ENCODE peak calls at places on chromosomes 3 and 15, in seven cellular contexts. Q is upper lobe of left lung, R is right cardiac atrium, W is foreskin keratinocyte, L is HCT116, C is A549, G is heart left ventricle. X is an unnamed sample.

GRCh38 chr3:33642806-33643205 is 75.2 kb downstream of the CLASP2 start:
- ATAC-seq in G (no peak), W (no peak), C (no peak), Q (no peak), R (no peak), L (no peak), X (no peak)

GRCh38 chr3:13598926-13599886 is 50.3 kb downstream of the FBLN2 start:
- ATAC-seq in C (peak; percentile 45), G (peak; percentile 34), R (peak; percentile 32), Q (peak; percentile 36), L (no peak), W (peak; percentile 4), X (no peak)

GRCh38 chr3:28743843-28744242 is 395.2 kb upstream of the AZI2 start:
- ATAC-seq in G (peak; percentile 22), R (no peak), W (no peak), L (no peak), Q (no peak), C (no peak), X (no peak)

GRCh38 chr3:12737853-12738252 is 21.2 kb downstream of the TMEM40 start:
- ATAC-seq in L (no peak), Q (no peak), W (no peak), C (no peak), G (no peak), R (no peak), X (no peak)

GRCh38 chr3:132203889-132204596 is 113.2 kb upstream of the ACP3 start:
- ATAC-seq in Q (no peak), L (no peak), R (no peak), C (no peak), W (no peak), G (no peak), X (no peak)

GRCh38 chr15:65305144-65305758 is 774 bp downstream of the RNU5B-1 start:
- ATAC-seq in Q (peak; percentile 35), W (peak; percentile 79), L (peak; percentile 65), C (peak; percentile 69), R (peak; percentile 15), G (peak; percentile 8), X (no peak)

GRCh38 chr3:33831053-33831452 is 32.6 kb downstream of the PDCD6IP start:
- ATAC-seq in L (no peak), G (no peak), Q (no peak), C (no peak), W (peak; percentile 72), R (no peak), X (no peak)

GRCh38 chr3:179921500-179921899 is 115.2 kb downstream of the PEX5L start:
- ATAC-seq in C (no peak), G (no peak), R (no peak), W (no peak), L (no peak), Q (no peak), X (no peak)

GRCh38 chr3:128933213-128933921 is 53.9 kb downstream of the ACAD9 start:
- ATAC-seq in R (no peak), L (peak; percentile 14), Q (peak; percentile 36), C (peak; percentile 44), W (no peak), G (no peak), X (no peak)

GRCh38 chr3:17300441-17300840 is 415.7 kb downstream of the PLCL2 start:
- ATAC-seq in C (no peak), Q (no peak), L (no peak), G (no peak), W (no peak), R (no peak), X (no peak)

GRCh38 chr3:147423601-147424324 is 14.6 kb downstream of the ZIC1 start:
- ATAC-seq in Q (no peak), L (no peak), C (no peak), W (no peak), G (no peak), R (no peak), X (peak; percentile 7)

GRCh38 chr3:31453430-31453829 is 79.3 kb upstream of the STT3B start:
- ATAC-seq in G (no peak), C (no peak), W (no peak), L (no peak), R (no peak), Q (peak; percentile 55), X (no peak)

GRCh38 chr3:195756935-195757302 is 36.1 kb downstream of the MUC20 start:
- ATAC-seq in R (no peak), W (peak; percentile 20), G (no peak), C (no peak), L (peak; percentile 73), Q (no peak), X (no peak)

GRCh38 chr3:144431134-144431533 is 459.5 kb downstream of the DIPK2A start:
- ATAC-seq in C (no peak), W (no peak), L (no peak), Q (no peak), G (no peak), R (no peak), X (no peak)

GRCh38 chr3:192825657-192826200 is 91.9 kb downstream of the MB21D2 start:
- ATAC-seq in R (peak; percentile 45), C (peak; percentile 74), W (peak; percentile 59), L (peak; percentile 44), G (peak; percentile 66), Q (no peak), X (no peak)

GRCh38 chr3:190319660-190320059 is 2.6 kb downstream of the CLDN1 start:
- ATAC-seq in C (no peak), L (no peak), W (peak; percentile 87), Q (peak; percentile 13), R (no peak), G (no peak), X (no peak)

GRCh38 chr15:58212909-58213526 is 74.8 kb downstream of the AQP9 start:
- ATAC-seq in Q (peak; percentile 49), C (peak; percentile 97), W (peak; percentile 48), L (peak; percentile 85), R (peak; percentile 56), G (peak; percentile 75), X (no peak)

GRCh38 chr15:80551348-80551747 is 143.8 kb upstream of the ABHD17C start:
- ATAC-seq in G (no peak), C (no peak), R (no peak), L (no peak), W (no peak), Q (no peak), X (no peak)

GRCh38 chr3:155204851-155205250 is 88.6 kb downstream of the STRIT1 start:
- ATAC-seq in R (no peak), W (no peak), L (no peak), Q (no peak), G (no peak), C (no peak), X (no peak)

GRCh38 chr3:125219261-125219701 is 6.7 kb upstream of the SLC12A8 start:
- ATAC-seq in Q (peak; percentile 40), C (peak; percentile 40), R (no peak), G (no peak), W (peak; percentile 35), L (peak; percentile 36), X (no peak)

GRCh38 chr3:153215971-153216370 is 53.9 kb downstream of the RAP2B start:
- ATAC-seq in R (no peak), Q (no peak), G (no peak), L (no peak), C (no peak), W (no peak), X (no peak)

DNA sequence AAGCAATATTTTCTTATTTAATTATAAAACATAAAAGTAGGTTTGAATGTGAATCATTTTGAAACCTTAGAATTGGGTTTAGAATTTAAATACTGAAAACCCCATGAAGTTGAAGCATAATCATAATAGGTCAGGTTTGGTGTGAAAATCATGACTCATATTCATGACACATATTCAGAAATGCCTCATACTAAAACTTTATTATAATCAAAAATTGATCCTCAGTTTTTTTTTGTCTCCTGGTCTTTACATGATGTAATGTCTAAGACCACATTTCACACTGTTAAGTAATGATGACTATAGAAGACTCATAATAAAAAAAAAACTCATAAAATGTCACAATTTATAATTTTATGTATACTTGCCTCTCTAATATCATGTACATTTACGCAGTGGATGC is 190.4 kb downstream of the FOXP1 start:
- ATAC-seq in L (no peak), C (no peak), W (peak; percentile 56), Q (no peak), G (no peak), R (no peak), X (no peak)
- H3K4me1 ChIP-seq in L (no peaks in the 10 kb centered on the region), C (peaks cover 47% of the 10 kb centered on the region), W (no peaks in the 10 kb centered on the region), Q (peaks cover 47% of the 10 kb centered on the region), G (peaks cover 14% of the 10 kb centered on the region), R (peaks cover 7% of the 10 kb centered on the region), X (peaks cover 72% of the 10 kb centered on the region)

DNA sequence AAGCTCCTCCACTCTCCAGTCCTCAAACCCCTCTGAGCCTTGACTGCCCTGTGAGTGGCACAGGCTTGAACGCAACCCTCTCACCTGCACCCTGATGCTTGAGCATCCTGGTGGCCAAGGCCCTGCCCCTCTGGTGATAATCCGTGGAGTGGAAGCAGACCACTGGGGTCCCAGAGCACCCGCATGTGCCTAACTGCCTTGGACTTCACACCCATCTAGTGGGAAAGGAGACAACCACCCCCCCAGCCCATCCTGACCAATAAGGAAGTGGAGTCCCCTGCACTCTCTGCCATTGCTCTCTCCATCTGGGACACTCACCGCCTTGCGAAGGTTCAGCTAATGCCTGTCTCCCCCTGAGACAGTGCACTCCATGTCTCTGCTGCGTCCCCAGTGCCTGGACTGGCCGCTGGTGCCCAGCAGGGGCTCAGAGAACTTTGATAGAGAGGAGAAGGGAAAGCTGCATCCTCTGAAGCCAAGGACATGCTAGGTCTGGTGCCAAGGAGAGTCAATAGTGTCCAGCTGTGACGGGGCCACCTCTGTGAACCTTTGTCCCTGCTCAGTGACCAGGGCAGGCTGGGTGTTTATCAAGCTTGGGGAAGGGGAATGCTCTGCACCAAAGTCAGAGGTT is 3.4 kb downstream of the KLF15 start:
- ATAC-seq in W (no peak), L (no peak), R (no peak), G (no peak), C (no peak), Q (no peak), X (no peak)
- H3K4me1 ChIP-seq in W (no peaks in the 10 kb centered on the region), L (peaks cover 10% of the 10 kb centered on the region), R (peaks cover 21% of the 10 kb centered on the region), G (peaks cover 28% of the 10 kb centered on the region), C (no peaks in the 10 kb centered on the region), Q (peaks cover 80% of the 10 kb centered on the region), X (peaks cover 23% of the 10 kb centered on the region)

GRCh38 chr15:41790756-41791546 is 16.7 kb downstream of the MAPKBP1 start:
- ATAC-seq in W (peak; percentile 3), Q (peak; percentile 82), R (peak; percentile 70), C (peak; percentile 44), L (peak; percentile 81), G (peak; percentile 58), X (peak; percentile 37)
- H3K4me1 ChIP-seq in W (peaks cover 75% of the 10 kb centered on the region), Q (peaks cover 29% of the 10 kb centered on the region), R (peaks cover 17% of the 10 kb centered on the region), C (peaks cover 11% of the 10 kb centered on the region), L (peaks cover 20% of the 10 kb centered on the region), G (peaks cover 38% of the 10 kb centered on the region), X (peaks cover 75% of the 10 kb centered on the region)

DNA sequence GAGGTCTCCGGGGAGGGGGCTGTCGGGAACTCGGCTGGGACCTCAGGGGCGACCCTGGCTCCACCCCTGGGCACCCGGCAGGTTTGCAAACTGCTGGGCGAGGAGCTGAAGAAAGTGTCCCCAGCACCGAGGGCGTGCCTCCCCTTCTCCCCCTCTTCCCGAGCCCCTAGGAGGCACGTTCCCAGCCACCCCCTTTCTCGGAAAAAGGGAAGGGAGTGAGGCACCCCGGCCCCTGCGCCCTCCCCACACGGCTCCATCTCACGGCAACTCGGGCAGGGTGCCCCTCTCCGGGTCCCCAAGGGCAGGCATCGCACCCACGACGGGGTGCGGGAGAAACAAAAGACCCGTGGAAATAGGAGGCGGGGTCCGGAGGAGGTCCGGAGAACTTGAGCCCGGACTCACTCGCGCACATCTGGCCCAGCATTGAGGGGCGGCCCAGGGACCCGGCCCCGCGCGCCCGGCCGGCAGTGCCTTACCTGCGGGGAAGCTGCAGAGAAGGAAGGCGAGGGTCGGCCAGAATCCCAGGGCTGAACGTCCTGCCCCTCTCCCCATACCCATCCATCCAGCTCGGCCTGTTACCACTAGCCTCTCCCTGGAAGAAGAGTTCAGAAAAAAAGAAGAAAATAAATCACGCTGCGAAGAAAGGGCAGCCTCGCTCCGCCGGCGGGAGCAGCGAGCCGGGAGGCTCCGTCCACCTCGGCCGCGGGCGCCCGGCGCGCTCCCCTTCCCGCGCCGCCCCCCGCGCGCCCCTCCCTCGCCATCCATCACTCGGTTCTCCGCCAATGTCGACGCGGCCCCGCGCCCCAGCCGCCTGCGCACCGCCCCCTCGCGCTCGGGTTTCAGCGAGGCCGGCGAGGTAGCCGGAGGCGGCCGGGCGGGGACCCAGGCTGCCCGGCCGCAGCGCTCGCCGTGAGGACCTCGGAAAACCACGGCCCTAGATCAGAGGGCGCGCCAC is 16.3 kb downstream of the RGMA start:
- ATAC-seq in L (peak; percentile 93), W (peak; percentile 72), C (peak; percentile 85), Q (peak; percentile 73), R (peak; percentile 92), G (peak; percentile 96), X (peak; percentile 90)
- H3K4me1 ChIP-seq in L (peaks cover 8% of the 10 kb centered on the region), W (no peaks in the 10 kb centered on the region), C (peaks cover 10% of the 10 kb centered on the region), Q (peaks cover 10% of the 10 kb centered on the region), R (no peaks in the 10 kb centered on the region), G (peaks cover under 1% of the 10 kb centered on the region), X (peaks cover 22% of the 10 kb centered on the region)